ENCODE peak calls at places on chromosomes 7 and 10, in five cellular contexts. T is progenitor cell of endocrine pancreas; C is fibroblast of lung; D is left colon; H is CD8-positive, alpha-beta memory T cell. L is an unnamed sample.

GRCh38 chr10:72328045-72328828 is 26.5 kb downstream of the DNAJB12 start:
- DNase-seq in T (no peak), C (peak), D (peak), H (no peak), L (no peak)

GRCh38 chr10:32949221-32949678 is 8.8 kb downstream of the ITGB1 start:
- DNase-seq in T (no peak), C (peak), D (no peak), H (no peak), L (no peak)

GRCh38 chr7:132059141-132059540 is 502.7 kb upstream of the PODXL start:
- DNase-seq in T (no peak), C (no peak), D (no peak), H (no peak), L (no peak)

GRCh38 chr7:54783952-54784351 is 24.9 kb upstream of the SEC61G start:
- DNase-seq in T (no peak), C (no peak), D (no peak), H (no peak), L (no peak)

GRCh38 chr7:84110400-84110799 is 84.2 kb downstream of the SEMA3A start:
- DNase-seq in T (no peak), C (no peak), D (no peak), H (no peak), L (no peak)

GRCh38 chr7:85719981-85720963 is 533.4 kb upstream of the SEMA3D start:
- DNase-seq in T (no peak), C (peak), D (no peak), H (no peak), L (no peak)

GRCh38 chr7:157609516-157609915 is 272.7 kb downstream of the DNAJB6 start:
- DNase-seq in T (no peak), C (no peak), D (no peak), H (no peak), L (no peak)

GRCh38 chr10:125004571-125005311 is 62.8 kb downstream of the ZRANB1 start:
- DNase-seq in T (no peak), C (no peak), D (peak), H (no peak), L (peak)

GRCh38 chr10:34768261-34768971 is 46.7 kb downstream of the PARD3 start:
- DNase-seq in T (no peak), C (peak), D (peak), H (no peak), L (no peak)

GRCh38 chr10:4477664-4478063 is 348.3 kb upstream of the AKR1E2 start:
- DNase-seq in T (no peak), C (no peak), D (no peak), H (no peak), L (no peak)

GRCh38 chr7:77752016-77752415 is 46.2 kb downstream of the TMEM60 start:
- DNase-seq in T (no peak), C (no peak), D (no peak), H (no peak), L (no peak)